ENCODE peak calls at places on chromosomes 11 and 22, in ten cellular contexts. T is right atrium auricular region; A is GM23338; X is uterus; W is pancreas; C is CD8-positive, alpha-beta T cell; E is HCT116; L is MM.1S; O is IMR-90; J is ascending aorta. H is an unnamed sample.

GRCh38 chr11:115784796-115785521 is 280.7 kb upstream of the CADM1 start:
- DNase-seq in L (no peak), C (no peak), J (no peak), X (no peak), A (no peak), W (no peak), E (no peak), O (no peak), T (no peak), H (no peak)

GRCh38 chr22:50105529-50106100 is 15.8 kb downstream of the MOV10L1 start:
- DNase-seq in T (no peak), L (peak; percentile 91), O (peak; percentile 64), W (no peak), X (no peak), E (no peak), A (no peak), C (no peak), J (no peak), H (peak; percentile 36)

GRCh38 chr11:79794484-79795393 is 353.9 kb upstream of the TENM4 start:
- DNase-seq in O (no peak), W (no peak), X (no peak), J (no peak), C (no peak), L (no peak), A (peak; percentile 2), E (no peak), T (no peak), H (peak; percentile 14)

GRCh38 chr11:2572491-2573239 is 127.1 kb downstream of the KCNQ1OT1 start:
- DNase-seq in A (no peak), L (no peak), T (no peak), W (no peak), C (no peak), J (no peak), E (no peak), O (no peak), X (no peak), H (no peak)

GRCh38 chr11:128724891-128725611 is 31.2 kb downstream of the FLI1 start:
- DNase-seq in L (peak; percentile 74), C (no peak), O (no peak), E (no peak), J (no peak), A (no peak), X (no peak), W (no peak), T (no peak), H (no peak)

GRCh38 chr11:127288926-127289325 is 288.4 kb upstream of the KIRREL3 start:
- DNase-seq in O (no peak), L (no peak), W (no peak), A (no peak), C (no peak), E (no peak), J (no peak), X (no peak), T (no peak), H (no peak)

GRCh38 chr11:298406-299065 is 790 bp downstream of the IFITM5 start:
- DNase-seq in A (no peak), T (no peak), C (peak; percentile 18), E (no peak), W (peak; percentile 29), L (no peak), O (no peak), X (no peak), J (no peak), H (no peak)

GRCh38 chr11:64976651-64977050 is 4.7 kb upstream of the MAJIN start:
- DNase-seq in A (no peak), L (no peak), J (peak; percentile 54), X (no peak), O (no peak), T (no peak), C (no peak), E (no peak), W (no peak), H (no peak)

GRCh38 chr11:45985212-45985611 is 62.8 kb downstream of the LARGE2 start:
- DNase-seq in E (no peak), W (no peak), C (no peak), A (no peak), L (no peak), T (no peak), X (no peak), J (no peak), O (no peak), H (no peak)

GRCh38 chr22:26229910-26230309 is 60.6 kb downstream of the SEZ6L start:
- DNase-seq in C (no peak), X (no peak), E (no peak), A (no peak), T (no peak), W (no peak), O (no peak), J (no peak), L (no peak), H (no peak)

GRCh38 chr22:20188567-20188877 is 37.7 kb upstream of the CCDC188 start:
- DNase-seq in E (no peak), C (no peak), W (no peak), A (no peak), T (no peak), J (no peak), O (no peak), L (no peak), X (no peak), H (no peak)

GRCh38 chr11:119103793-119104192 is 2.1 kb upstream of the DPAGT1 start:
- DNase-seq in X (no peak), L (no peak), A (no peak), J (no peak), E (no peak), T (no peak), O (no peak), C (no peak), W (no peak), H (no peak)

GRCh38 chr22:30046716-30047363 is 33.4 kb upstream of the HORMAD2 start:
- DNase-seq in T (no peak), O (no peak), A (no peak), C (no peak), E (no peak), L (no peak), W (no peak), J (no peak), X (no peak), H (no peak)

GRCh38 chr11:14288189-14288935 is 70.6 kb downstream of the RRAS2 start:
- DNase-seq in X (no peak), O (peak; percentile 89), L (peak; percentile 85), W (no peak), E (no peak), J (no peak), A (no peak), T (no peak), C (no peak), H (no peak)

GRCh38 chr22:38755911-38756532 is at the start of gene SUN2:
- DNase-seq in E (no peak), O (peak; percentile 77), J (peak; percentile 97), T (peak; percentile 97), W (peak; percentile 92), A (peak; percentile 76), C (peak; percentile 93), X (peak; percentile 94), L (peak; percentile 89), H (peak; percentile 89)

GRCh38 chr11:104776501-104777170 is 121.6 kb downstream of the CASP12 start:
- DNase-seq in L (no peak), A (no peak), X (no peak), J (no peak), T (no peak), E (no peak), C (no peak), O (peak; percentile 36), W (no peak), H (peak; percentile 38)

GRCh38 chr11:76835928-76836612 is 24.6 kb upstream of the ACER3 start:
- DNase-seq in A (no peak), E (no peak), J (no peak), O (peak; percentile 68), T (no peak), W (peak; percentile 61), X (no peak), C (no peak), L (no peak), H (peak; percentile 30)
- H3K27ac ChIP-seq in A (no peak overlapping the region), E (no peak overlapping the region), J (no peak overlapping the region), O (no peak overlapping the region), T (no peak overlapping the region), W (no peak overlapping the region), X (no peak overlapping the region), C (no peak overlapping the region), L (no peak overlapping the region), H (peak overlapping the region; percentile 82)

GRCh38 chr11:73158356-73159051 is 16.4 kb upstream of the FCHSD2 start:
- DNase-seq in C (no peak), A (no peak), J (no peak), O (peak; percentile 90), X (no peak), E (no peak), L (no peak), W (no peak), T (no peak), H (no peak)
- TF ChIP-seq CTCF in C (no peak), A (no peak), J (no peak), O (no peak), X (no peak), E (no peak), L (no peak), W (no peak), T (no peak), H (no peak)

GRCh38 chr11:125070699-125071254 is 7.7 kb downstream of the SLC37A2 start:
- DNase-seq in L (peak; percentile 36), O (peak; percentile 64), E (peak; percentile 39), T (peak; percentile 76), J (peak; percentile 78), C (no peak), W (peak; percentile 70), A (no peak), X (peak; percentile 36), H (peak; percentile 89)
- H3K27ac ChIP-seq in L (peak overlapping the region; percentile 37), O (no peak overlapping the region), E (peak overlapping the region; percentile 6), T (peak overlapping the region; percentile 15), J (peak overlapping the region; percentile 3), C (no peak overlapping the region), W (no peak overlapping the region), A (no peak overlapping the region), X (peak overlapping the region; percentile 27), H (peak overlapping the region; percentile 84)

GRCh38 chr11:77119531-77119936 is 8.5 kb upstream of the MYO7A start:
- DNase-seq in W (no peak), E (no peak), O (no peak), L (no peak), C (no peak), A (no peak), J (no peak), X (no peak), T (no peak), H (no peak)
- TF ChIP-seq CTCF in W (no peak), E (no peak), O (no peak), L (no peak), C (no peak), A (no peak), J (no peak), X (no peak), T (no peak), H (no peak)

GRCh38 chr11:16070573-16070972 is 285.8 kb downstream of the SOX6 start:
- DNase-seq in X (no peak), A (peak; percentile 25), L (no peak), J (no peak), T (no peak), C (no peak), E (no peak), W (no peak), O (no peak), H (no peak)
- H3K27ac ChIP-seq in X (no peak overlapping the region), A (no peak overlapping the region), L (no peak overlapping the region), J (no peak overlapping the region), T (no peak overlapping the region), C (no peak overlapping the region), E (no peak overlapping the region), W (no peak overlapping the region), O (no peak overlapping the region), H (no peak overlapping the region)